ENCODE peak calls at places on chromosomes 7 and 10, in six cellular contexts. E is CD8-positive, alpha-beta memory T cell; H is A673; P is ovary; W is fibroblast of lung; M is GM23248. C is an unnamed sample. For H3K9me3 and H3K36me3, the result is how much of the 10 kb centered on the place peaks cover.

GRCh38 chr7:1274121-1274875 is 41.6 kb downstream of the UNCX start:
- DNase-seq in E (no peak), P (no peak), W (no peak), M (no peak), H (no peak), C (no peak)

GRCh38 chr7:141359740-141360413 is 191.3 kb upstream of the AGK start:
- DNase-seq in W (no peak), E (no peak), P (no peak), H (no peak), M (no peak), C (no peak)

GRCh38 chr10:62116896-62117295 is 151.7 kb downstream of the RTKN2 start:
- DNase-seq in P (no peak), W (no peak), M (no peak), H (no peak), E (no peak), C (no peak)

GRCh38 chr10:128211064-128211504 is 84.9 kb upstream of the MKI67 start:
- DNase-seq in H (no peak), M (no peak), W (no peak), P (no peak), E (no peak), C (no peak)

GRCh38 chr7:150420987-150421674 is 29.3 kb upstream of the GIMAP8 start:
- DNase-seq in P (peak), H (peak), E (peak), M (peak), W (peak), C (peak)

GRCh38 chr7:22859676-22860290 is 37.1 kb upstream of the TOMM7 start:
- DNase-seq in E (no peak), W (no peak), M (peak), P (no peak), H (no peak), C (no peak)

GRCh38 chr7:153170287-153170686 is 410.7 kb downstream of the ACTR3B start:
- DNase-seq in E (no peak), W (no peak), M (no peak), P (no peak), H (no peak), C (no peak)

GRCh38 chr10:21526952-21527633 is 1.6 kb upstream of the SKIDA1 start:
- DNase-seq in H (peak), M (peak), W (peak), P (peak), E (peak), C (peak)

GRCh38 chr7:92745241-92745640 is 91.1 kb downstream of the CDK6 start:
- DNase-seq in W (no peak), E (no peak), M (no peak), P (no peak), H (no peak), C (no peak)

GRCh38 chr7:80740778-80741545 is 102.5 kb downstream of the CD36 start:
- DNase-seq in P (no peak), H (no peak), M (peak), W (peak), E (no peak), C (peak)

GRCh38 chr10:93463723-93464511 is 18.2 kb downstream of the MYOF start:
- DNase-seq in H (no peak), E (no peak), M (peak), P (no peak), W (peak), C (no peak)

GRCh38 chr7:130566898-130567280 is 75.0 kb downstream of the MEST start:
- DNase-seq in W (no peak), M (no peak), H (no peak), P (no peak), E (no peak), C (no peak)

GRCh38 chr10:124593431-124593985 is 131.9 kb downstream of the LHPP start:
- DNase-seq in M (no peak), P (peak), H (no peak), E (no peak), W (no peak), C (no peak)

GRCh38 chr10:117964528-117964927 is 82.2 kb downstream of the RAB11FIP2 start:
- DNase-seq in H (no peak), P (no peak), E (no peak), W (no peak), M (peak), C (peak)

GRCh38 chr7:76008156-76008687 is 13.8 kb upstream of the TMEM120A start:
- DNase-seq in M (no peak), P (no peak), H (no peak), E (peak), W (no peak), C (no peak)

GRCh38 chr7:112080974-112081373 is 125.2 kb downstream of the DOCK4 start:
- DNase-seq in H (no peak), P (no peak), M (no peak), E (no peak), W (peak), C (peak)

GRCh38 chr7:150399861-150400778 is 21.0 kb downstream of the ZNF775 start:
- DNase-seq in H (no peak), M (peak), E (no peak), W (no peak), P (no peak), C (peak)

GRCh38 chr7:132554446-132554845 is 21.8 kb downstream of the PLXNA4 start:
- DNase-seq in M (no peak), P (no peak), W (no peak), E (no peak), H (no peak), C (no peak)

GRCh38 chr10:1417574-1417973 is 319.8 kb downstream of the ADARB2 start:
- DNase-seq in H (no peak), P (no peak), E (no peak), M (no peak), W (no peak), C (no peak)

GRCh38 chr7:135525426-135525825 is 15.5 kb upstream of the CNOT4 start:
- DNase-seq in H (no peak), E (no peak), W (no peak), M (no peak), P (no peak), C (no peak)

GRCh38 chr10:123523833-123524232 is 142.3 kb upstream of the GPR26 start:
- DNase-seq in M (no peak), E (no peak), P (no peak), H (no peak), W (no peak), C (no peak)

GRCh38 chr10:123521556-123521955 is 144.6 kb upstream of the GPR26 start:
- DNase-seq in P (no peak), M (no peak), H (no peak), W (no peak), E (no peak), C (no peak)

GRCh38 chr10:123521076-123521475 is 145.1 kb upstream of the GPR26 start:
- DNase-seq in W (no peak), E (no peak), M (no peak), P (no peak), H (no peak), C (no peak)

GRCh38 chr10:123519861-123520260 is 146.3 kb upstream of the GPR26 start:
- DNase-seq in E (no peak), H (no peak), P (no peak), M (no peak), W (no peak), C (no peak)

DNA sequence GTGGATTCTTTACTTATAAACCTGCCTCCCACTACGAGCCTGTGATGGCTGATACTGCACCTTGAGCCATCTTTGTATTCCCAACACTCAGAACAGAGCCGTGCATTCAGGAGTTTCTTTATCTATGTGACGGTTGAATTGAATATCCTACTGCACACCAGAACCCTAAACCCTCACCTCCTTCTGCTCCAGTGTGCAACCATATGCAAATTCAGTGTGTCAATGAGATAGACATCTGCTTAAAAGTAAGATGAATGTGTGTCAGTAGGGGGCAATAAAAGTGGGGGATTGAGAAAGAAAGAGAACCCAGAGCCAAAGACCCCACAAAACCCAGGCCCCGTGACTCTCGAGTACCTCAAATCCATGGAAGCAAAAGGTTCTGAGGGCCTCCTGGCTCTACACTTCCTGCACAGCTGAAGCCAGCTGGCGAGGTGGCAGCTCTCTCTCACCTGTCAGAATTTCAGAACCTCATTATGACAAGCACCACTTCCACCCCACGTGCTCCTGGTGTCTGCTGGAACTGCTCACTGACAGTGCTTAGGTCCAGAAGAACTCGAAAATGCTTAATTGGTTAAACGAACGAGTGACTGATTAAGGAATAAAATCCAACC is 143.3 kb upstream of the GPR26 start:
- DNase-seq in W (no peak), H (no peak), E (no peak), M (no peak), P (no peak), C (no peak)
- H3K9me3 ChIP-seq in W (under half), H (under half), E (under half), M (under half), P (under half), C (under half)

DNA sequence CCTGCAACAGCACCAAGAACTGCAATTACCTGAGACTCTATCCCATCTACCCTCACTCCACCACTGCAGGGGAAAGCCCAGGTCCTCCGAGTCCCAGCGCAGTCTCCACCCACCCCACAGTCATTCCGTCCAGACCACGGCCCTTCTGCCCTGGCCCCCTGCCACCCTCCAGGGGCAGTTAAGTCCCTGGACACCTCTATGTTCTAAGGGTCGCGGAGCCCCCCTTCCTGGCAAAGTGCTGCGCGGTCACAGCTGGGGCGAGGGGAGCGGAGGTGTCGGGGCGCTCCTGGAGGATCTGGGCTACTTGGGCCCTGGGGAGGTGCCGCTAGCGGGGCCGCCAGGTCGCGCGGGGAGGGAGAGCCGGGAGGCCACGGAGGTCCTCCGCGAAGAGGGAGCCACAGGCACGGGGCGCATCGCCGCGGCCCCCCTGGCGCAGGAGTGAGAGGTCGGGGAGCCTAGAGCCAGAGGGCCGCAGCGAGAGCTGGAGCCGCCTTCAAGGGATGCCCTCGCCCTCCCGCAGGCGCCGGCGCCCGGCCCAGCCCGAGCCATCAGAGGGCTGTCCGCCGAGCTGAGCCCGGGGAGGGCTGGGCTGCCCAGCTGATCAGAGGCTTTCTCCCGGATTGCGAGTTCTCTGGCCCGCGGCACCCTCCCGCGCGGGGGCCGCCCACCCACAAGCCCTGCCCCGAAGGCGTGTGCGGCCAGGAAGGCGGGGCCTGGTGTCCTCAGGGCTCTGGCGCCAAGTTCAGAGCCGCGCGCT is 4.2 kb upstream of the ANTXRL start:
- DNase-seq in M (peak), H (peak), W (peak), E (peak), P (peak), C (peak)
- H3K4me3 ChIP-seq in M (peak), H (peak), W (no peak), E (peak), P (peak), C (peak)

GRCh38 chr7:138842111-138842510 is 44.1 kb upstream of the ATP6V0A4 start:
- DNase-seq in H (no peak), M (no peak), P (no peak), W (peak), E (no peak), C (peak)

GRCh38 chr7:138835087-138835486 is 37.1 kb upstream of the ATP6V0A4 start:
- DNase-seq in E (no peak), H (no peak), M (no peak), W (no peak), P (no peak), C (no peak)

GRCh38 chr7:138834583-138834982 is 36.6 kb upstream of the ATP6V0A4 start:
- DNase-seq in E (no peak), M (no peak), H (no peak), W (no peak), P (no peak), C (no peak)

GRCh38 chr7:138837627-138838026 is 39.6 kb upstream of the ATP6V0A4 start:
- DNase-seq in M (no peak), H (peak), P (peak), E (no peak), W (peak), C (no peak)

DNA sequence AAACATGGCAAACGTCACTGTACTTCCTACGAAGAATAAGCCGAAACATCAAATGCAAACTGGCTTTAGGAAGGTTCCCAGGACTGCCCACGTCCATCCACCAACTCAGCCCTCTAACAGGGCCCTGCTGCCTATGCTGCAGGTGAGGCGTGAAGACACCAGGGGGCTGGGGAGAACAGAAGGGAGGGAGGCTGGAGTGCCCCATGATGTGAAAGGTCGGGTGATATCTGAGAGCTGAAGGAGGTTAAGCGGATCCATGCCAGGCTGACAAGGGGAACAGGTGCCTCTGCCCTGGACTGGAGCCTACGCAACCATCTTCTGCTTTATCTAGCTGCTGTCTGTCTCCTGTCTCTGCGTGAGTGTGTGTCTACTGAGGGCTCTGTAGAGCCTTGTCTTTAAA is 40.2 kb upstream of the ATP6V0A4 start:
- DNase-seq in P (no peak), W (no peak), M (no peak), E (no peak), H (no peak), C (no peak)
- H3K36me3 ChIP-seq in P (under half), W (under half), M (under half), E (under half), H (under half), C (under half)

DNA sequence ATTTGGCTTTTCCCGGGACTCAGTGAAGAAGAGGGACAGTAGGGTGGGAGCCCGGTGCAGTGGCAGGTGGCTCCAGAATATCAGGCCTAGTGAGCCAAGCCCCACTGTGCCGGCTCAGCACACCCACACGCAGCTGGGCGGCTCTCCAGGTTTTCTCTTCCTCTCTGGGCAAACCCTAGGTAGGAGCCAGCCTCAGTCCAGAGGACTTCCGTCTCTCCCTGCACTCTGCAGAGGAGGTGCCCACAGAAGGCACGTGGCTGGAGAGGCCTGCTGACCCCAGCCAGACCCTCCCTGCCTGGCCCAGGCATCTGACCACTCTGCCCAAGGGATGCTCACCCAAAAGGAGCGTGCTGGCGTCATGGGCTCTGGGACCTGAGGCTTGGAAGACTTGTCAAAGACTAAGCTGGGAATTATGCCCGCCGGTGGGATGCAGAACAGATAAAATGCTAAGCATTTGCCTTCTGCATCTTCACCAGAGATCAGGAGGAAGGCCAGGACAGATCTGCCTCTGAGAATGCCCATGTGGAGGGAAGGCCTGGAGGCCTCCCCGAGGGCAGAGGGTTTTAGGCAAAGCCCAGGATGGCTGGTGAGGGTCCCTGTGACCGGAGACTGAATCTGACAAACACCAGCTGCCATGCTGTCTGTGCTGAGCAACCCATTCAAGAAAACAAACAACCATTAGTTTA is 40.2 kb downstream of the TCERG1L start:
- DNase-seq in H (no peak), E (no peak), W (no peak), P (no peak), M (no peak), C (peak)
- H3K9me3 ChIP-seq in H (under half), E (under half), W (under half), P (under half), M (under half), C (under half)

DNA sequence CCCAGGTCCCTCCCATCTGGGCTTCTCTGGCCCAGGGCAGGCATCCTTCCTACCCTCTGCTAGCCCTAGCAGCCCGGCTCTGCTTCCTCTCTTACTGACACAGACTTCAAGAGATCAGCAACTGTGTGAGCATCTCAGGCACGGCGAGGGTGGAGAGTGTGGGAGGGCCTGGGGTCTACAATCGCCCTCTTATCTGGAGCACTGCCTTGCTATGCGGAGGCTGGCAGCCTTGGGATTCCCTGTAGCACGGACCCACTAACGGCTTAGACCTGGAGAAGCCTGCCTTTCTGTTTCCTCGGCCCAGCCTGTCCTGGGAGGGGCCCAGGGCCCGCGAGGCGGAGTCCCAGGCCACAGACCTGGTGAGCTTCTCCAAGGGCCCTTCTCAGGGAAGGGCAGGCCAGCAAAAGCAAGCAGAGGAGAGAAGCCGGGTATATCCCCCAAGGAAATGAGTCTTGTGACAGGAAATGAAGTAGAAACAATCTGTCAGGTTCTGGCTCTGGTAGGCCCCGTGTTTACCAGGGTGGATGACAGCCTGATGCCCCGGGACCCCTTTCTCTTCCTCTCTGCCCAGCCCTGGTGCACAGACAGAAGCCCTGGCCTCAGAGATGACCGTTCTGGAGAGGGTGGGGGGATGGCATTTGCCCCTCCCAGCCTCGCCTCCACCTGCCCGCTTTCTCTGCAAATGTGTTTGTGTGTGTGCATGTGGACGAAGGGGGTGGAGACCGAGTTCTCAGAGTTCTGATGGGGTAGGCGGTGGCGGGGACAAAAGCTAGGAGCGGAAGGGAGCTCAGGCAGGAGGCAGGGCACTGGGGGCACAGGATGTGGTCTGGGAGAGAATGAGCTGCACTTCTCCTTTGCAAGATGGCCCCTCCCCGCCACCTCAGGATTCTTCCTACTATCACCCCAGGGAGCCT is 2.5 kb downstream of the LRCH4 start:
- DNase-seq in W (peak), M (no peak), E (peak), H (no peak), P (no peak), C (no peak)
- H3K4me3 ChIP-seq in W (peak), M (no peak), E (peak), H (no peak), P (no peak), C (no peak)

DNA sequence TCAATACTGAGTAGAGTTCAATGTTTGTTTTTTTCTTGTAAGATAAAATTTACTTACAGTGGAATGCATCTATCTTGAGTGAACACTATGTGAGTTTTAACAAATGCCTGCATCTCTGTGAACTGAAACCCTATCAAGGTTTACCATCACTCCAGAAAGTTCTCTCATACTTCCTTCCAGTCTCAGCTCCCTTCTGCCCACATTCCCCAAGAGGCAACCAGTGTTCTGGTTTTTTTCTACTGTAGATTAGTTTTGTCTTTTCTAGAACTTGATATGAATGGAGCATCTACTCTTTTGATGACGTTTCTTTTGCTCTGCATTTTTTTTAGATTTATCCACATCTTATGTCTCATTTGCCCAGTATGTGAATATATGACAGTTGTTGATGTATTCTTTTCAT is 17.1 kb downstream of the WIPI2 start:
- DNase-seq in E (no peak), P (no peak), M (no peak), W (no peak), H (no peak), C (no peak)
- H3K36me3 ChIP-seq in E (under half), P (under half), M (under half), W (under half), H (under half), C (under half)

GRCh38 chr7:157806711-157807110 is 469.9 kb downstream of the DNAJB6 start:
- DNase-seq in P (no peak), E (no peak), M (no peak), H (no peak), W (no peak), C (no peak)
- H3K9me3 ChIP-seq in P (under half), E (under half), M (under half), H (under half), W (under half), C (under half)